ENCODE peak calls at places on chromosomes 3 and 15, in four cellular contexts. N, T, G and M are unnamed samples.

GRCh38 chr3:149572796-149573414 is 84.9 kb downstream of the WWTR1 start:
- DNase-seq in N (no peak), T (no peak), G (no peak), M (peak)

GRCh38 chr3:5058463-5058862 is 63.6 kb upstream of the ARL8B start:
- DNase-seq in N (no peak), T (no peak), G (no peak), M (peak)

GRCh38 chr3:56101576-56101975 is 366.7 kb downstream of the ERC2 start:
- DNase-seq in N (no peak), T (no peak), G (no peak), M (no peak)

GRCh38 chr15:85024509-85025336 is 43.1 kb downstream of the PDE8A start:
- DNase-seq in N (no peak), T (no peak), G (no peak), M (no peak)

GRCh38 chr3:72482589-72483249 is 365.5 kb downstream of the SHQ1 start:
- DNase-seq in N (peak), T (peak), G (peak), M (peak)

GRCh38 chr3:161351330-161351729 is 20.0 kb downstream of the SPTSSB start:
- DNase-seq in N (no peak), T (no peak), G (no peak), M (no peak)

GRCh38 chr15:38707802-38708671 is 143.4 kb upstream of the RASGRP1 start:
- DNase-seq in N (no peak), T (peak), G (no peak), M (peak)

GRCh38 chr3:122928396-122929187 is 99.0 kb downstream of the SEMA5B start:
- DNase-seq in N (no peak), T (no peak), G (no peak), M (no peak)

GRCh38 chr3:48219543-48219942 is 3.8 kb upstream of the CAMP start:
- DNase-seq in N (no peak), T (no peak), G (no peak), M (no peak)

GRCh38 chr3:114879059-114880031 is 267.7 kb downstream of the ZBTB20 start:
- DNase-seq in N (no peak), T (no peak), G (no peak), M (peak)

GRCh38 chr3:120524171-120524923 is 71.8 kb upstream of the NDUFB4 start:
- DNase-seq in N (no peak), T (no peak), G (no peak), M (peak)

GRCh38 chr15:81820236-81820635 is 225.6 kb downstream of the MEX3B start:
- DNase-seq in N (no peak), T (no peak), G (no peak), M (no peak)

GRCh38 chr3:37765591-37766219 is 96.0 kb upstream of the CTDSPL start:
- DNase-seq in N (no peak), T (peak), G (no peak), M (peak)

GRCh38 chr3:54176106-54176505 is 53.8 kb downstream of the CACNA2D3 start:
- DNase-seq in N (no peak), T (no peak), G (no peak), M (peak)

GRCh38 chr3:5231536-5231935 is 44.0 kb downstream of the EDEM1 start:
- DNase-seq in N (no peak), T (no peak), G (no peak), M (no peak)

GRCh38 chr3:149771652-149772271 is 19.5 kb upstream of the COMMD2 start:
- DNase-seq in N (peak), T (peak), G (no peak), M (peak)

GRCh38 chr15:100784493-100785180 is 95.0 kb upstream of the ALDH1A3 start:
- DNase-seq in N (no peak), T (no peak), G (no peak), M (no peak)

GRCh38 chr15:64681424-64682024 is 93.9 kb downstream of the RBPMS2 start:
- DNase-seq in N (no peak), T (no peak), G (no peak), M (peak)

GRCh38 chr15:70241561-70242320 is 144.0 kb upstream of the TLE3 start:
- DNase-seq in N (no peak), T (no peak), G (no peak), M (no peak)

GRCh38 chr3:188165596-188165995 is 11.6 kb downstream of the LPP start:
- DNase-seq in N (no peak), T (no peak), G (no peak), M (no peak)

GRCh38 chr3:194082596-194083220 is 53.2 kb upstream of the HES1 start:
- DNase-seq in N (no peak), T (no peak), G (no peak), M (peak)